ENCODE peak calls at places on chromosomes 5 and 9, in ten cellular contexts. One of them, this sample, is unnamed.

GRCh38 chr5:142821733-142822487 is 51.7 kb downstream of the ARHGAP26 start:
- DNase-seq in left cardiac atrium: no peak
- DNase-seq in right atrium auricular region: no peak
- DNase-seq in activated naive CD4-positive, alpha-beta T cell: no peak
- DNase-seq in tibial artery: no peak
- DNase-seq in EL: peak; percentile 89
- DNase-seq in fibroblast of gingiva: peak; percentile 72
- DNase-seq in GM23338: no peak
- DNase-seq in ELR: peak; percentile 94
- DNase-seq in stimulated activated CD4-positive, alpha-beta T cell treated with anti-CD3 and anti-CD28 coated beads, Interleukin-15, amount 100 ng/mL, for 1 hour: no peak
- DNase-seq in this sample: no peak

GRCh38 chr5:52497133-52497693 is 290.5 kb upstream of the ITGA1 start:
- DNase-seq in activated naive CD4-positive, alpha-beta T cell: no peak
- DNase-seq in ELR: no peak
- DNase-seq in tibial artery: no peak
- DNase-seq in EL: no peak
- DNase-seq in stimulated activated CD4-positive, alpha-beta T cell treated with anti-CD3 and anti-CD28 coated beads, Interleukin-15, amount 100 ng/mL, for 1 hour: no peak
- DNase-seq in right atrium auricular region: no peak
- DNase-seq in GM23338: no peak
- DNase-seq in left cardiac atrium: no peak
- DNase-seq in fibroblast of gingiva: no peak
- DNase-seq in this sample: no peak

GRCh38 chr9:7407246-7407645 is 392.3 kb downstream of the DMAC1 start:
- DNase-seq in EL: no peak
- DNase-seq in left cardiac atrium: no peak
- DNase-seq in tibial artery: no peak
- DNase-seq in ELR: no peak
- DNase-seq in stimulated activated CD4-positive, alpha-beta T cell treated with anti-CD3 and anti-CD28 coated beads, Interleukin-15, amount 100 ng/mL, for 1 hour: no peak
- DNase-seq in activated naive CD4-positive, alpha-beta T cell: no peak
- DNase-seq in fibroblast of gingiva: no peak
- DNase-seq in GM23338: no peak
- DNase-seq in right atrium auricular region: no peak
- DNase-seq in this sample: no peak

GRCh38 chr9:27482709-27483108 is 41.4 kb upstream of the IFNK start:
- DNase-seq in EL: no peak
- DNase-seq in GM23338: no peak
- DNase-seq in fibroblast of gingiva: no peak
- DNase-seq in tibial artery: no peak
- DNase-seq in right atrium auricular region: no peak
- DNase-seq in ELR: no peak
- DNase-seq in stimulated activated CD4-positive, alpha-beta T cell treated with anti-CD3 and anti-CD28 coated beads, Interleukin-15, amount 100 ng/mL, for 1 hour: no peak
- DNase-seq in left cardiac atrium: no peak
- DNase-seq in activated naive CD4-positive, alpha-beta T cell: no peak
- DNase-seq in this sample: no peak

GRCh38 chr9:16028516-16028915 is 475.7 kb downstream of the CCDC171 start:
- DNase-seq in right atrium auricular region: no peak
- DNase-seq in tibial artery: no peak
- DNase-seq in left cardiac atrium: no peak
- DNase-seq in fibroblast of gingiva: no peak
- DNase-seq in activated naive CD4-positive, alpha-beta T cell: no peak
- DNase-seq in GM23338: no peak
- DNase-seq in stimulated activated CD4-positive, alpha-beta T cell treated with anti-CD3 and anti-CD28 coated beads, Interleukin-15, amount 100 ng/mL, for 1 hour: no peak
- DNase-seq in ELR: peak; percentile 41
- DNase-seq in EL: peak; percentile 63
- DNase-seq in this sample: no peak

GRCh38 chr5:141663506-141663905 is 12.3 kb upstream of the FCHSD1 start:
- DNase-seq in fibroblast of gingiva: no peak
- DNase-seq in left cardiac atrium: no peak
- DNase-seq in tibial artery: no peak
- DNase-seq in ELR: no peak
- DNase-seq in activated naive CD4-positive, alpha-beta T cell: no peak
- DNase-seq in stimulated activated CD4-positive, alpha-beta T cell treated with anti-CD3 and anti-CD28 coated beads, Interleukin-15, amount 100 ng/mL, for 1 hour: no peak
- DNase-seq in EL: no peak
- DNase-seq in GM23338: no peak
- DNase-seq in right atrium auricular region: no peak
- DNase-seq in this sample: no peak

GRCh38 chr9:137703842-137704508 is 85.2 kb downstream of the EHMT1 start:
- DNase-seq in right atrium auricular region: no peak
- DNase-seq in activated naive CD4-positive, alpha-beta T cell: no peak
- DNase-seq in fibroblast of gingiva: no peak
- DNase-seq in stimulated activated CD4-positive, alpha-beta T cell treated with anti-CD3 and anti-CD28 coated beads, Interleukin-15, amount 100 ng/mL, for 1 hour: no peak
- DNase-seq in tibial artery: no peak
- DNase-seq in left cardiac atrium: no peak
- DNase-seq in GM23338: no peak
- DNase-seq in ELR: no peak
- DNase-seq in EL: no peak
- DNase-seq in this sample: no peak

GRCh38 chr9:127452481-127453092 is 1.3 kb downstream of the LRSAM1 start:
- DNase-seq in right atrium auricular region: peak; percentile 72
- DNase-seq in tibial artery: peak; percentile 25
- DNase-seq in activated naive CD4-positive, alpha-beta T cell: no peak
- DNase-seq in left cardiac atrium: peak; percentile 70
- DNase-seq in EL: peak; percentile 26
- DNase-seq in GM23338: no peak
- DNase-seq in fibroblast of gingiva: no peak
- DNase-seq in ELR: peak; percentile 6
- DNase-seq in stimulated activated CD4-positive, alpha-beta T cell treated with anti-CD3 and anti-CD28 coated beads, Interleukin-15, amount 100 ng/mL, for 1 hour: no peak
- DNase-seq in this sample: peak; percentile 73

GRCh38 chr9:83962165-83962564 is 17.9 kb downstream of the HNRNPK start:
- DNase-seq in ELR: peak; percentile 40
- DNase-seq in EL: peak; percentile 81
- DNase-seq in stimulated activated CD4-positive, alpha-beta T cell treated with anti-CD3 and anti-CD28 coated beads, Interleukin-15, amount 100 ng/mL, for 1 hour: no peak
- DNase-seq in fibroblast of gingiva: peak; percentile 58
- DNase-seq in right atrium auricular region: no peak
- DNase-seq in GM23338: peak; percentile 40
- DNase-seq in activated naive CD4-positive, alpha-beta T cell: no peak
- DNase-seq in left cardiac atrium: no peak
- DNase-seq in tibial artery: no peak
- DNase-seq in this sample: no peak

GRCh38 chr5:82820188-82820587 is 257.0 kb downstream of the TMEM167A start:
- DNase-seq in GM23338: no peak
- DNase-seq in activated naive CD4-positive, alpha-beta T cell: no peak
- DNase-seq in tibial artery: no peak
- DNase-seq in ELR: peak; percentile 20
- DNase-seq in fibroblast of gingiva: no peak
- DNase-seq in stimulated activated CD4-positive, alpha-beta T cell treated with anti-CD3 and anti-CD28 coated beads, Interleukin-15, amount 100 ng/mL, for 1 hour: no peak
- DNase-seq in left cardiac atrium: no peak
- DNase-seq in right atrium auricular region: no peak
- DNase-seq in EL: no peak
- DNase-seq in this sample: no peak

GRCh38 chr5:144004146-144004545 is 166.3 kb downstream of the YIPF5 start:
- DNase-seq in left cardiac atrium: no peak
- DNase-seq in fibroblast of gingiva: no peak
- DNase-seq in tibial artery: no peak
- DNase-seq in stimulated activated CD4-positive, alpha-beta T cell treated with anti-CD3 and anti-CD28 coated beads, Interleukin-15, amount 100 ng/mL, for 1 hour: no peak
- DNase-seq in EL: peak; percentile 21
- DNase-seq in activated naive CD4-positive, alpha-beta T cell: no peak
- DNase-seq in ELR: peak; percentile 32
- DNase-seq in right atrium auricular region: no peak
- DNase-seq in GM23338: no peak
- DNase-seq in this sample: no peak

GRCh38 chr5:159095882-159096554 is 3.7 kb downstream of the EBF1 start:
- DNase-seq in GM23338: peak; percentile 52
- DNase-seq in tibial artery: no peak
- DNase-seq in stimulated activated CD4-positive, alpha-beta T cell treated with anti-CD3 and anti-CD28 coated beads, Interleukin-15, amount 100 ng/mL, for 1 hour: no peak
- DNase-seq in EL: no peak
- DNase-seq in activated naive CD4-positive, alpha-beta T cell: no peak
- DNase-seq in fibroblast of gingiva: no peak
- DNase-seq in left cardiac atrium: no peak
- DNase-seq in right atrium auricular region: no peak
- DNase-seq in ELR: no peak
- DNase-seq in this sample: no peak

GRCh38 chr5:77590347-77590746 is 48.2 kb downstream of the OTP start:
- DNase-seq in activated naive CD4-positive, alpha-beta T cell: no peak
- DNase-seq in tibial artery: no peak
- DNase-seq in left cardiac atrium: no peak
- DNase-seq in fibroblast of gingiva: no peak
- DNase-seq in stimulated activated CD4-positive, alpha-beta T cell treated with anti-CD3 and anti-CD28 coated beads, Interleukin-15, amount 100 ng/mL, for 1 hour: no peak
- DNase-seq in GM23338: peak; percentile 6
- DNase-seq in right atrium auricular region: no peak
- DNase-seq in EL: no peak
- DNase-seq in ELR: no peak
- DNase-seq in this sample: no peak

GRCh38 chr5:68957591-68957990 is 136.2 kb upstream of the SLC30A5 start:
- DNase-seq in right atrium auricular region: no peak
- DNase-seq in EL: no peak
- DNase-seq in fibroblast of gingiva: no peak
- DNase-seq in ELR: no peak
- DNase-seq in activated naive CD4-positive, alpha-beta T cell: no peak
- DNase-seq in tibial artery: no peak
- DNase-seq in stimulated activated CD4-positive, alpha-beta T cell treated with anti-CD3 and anti-CD28 coated beads, Interleukin-15, amount 100 ng/mL, for 1 hour: no peak
- DNase-seq in GM23338: no peak
- DNase-seq in left cardiac atrium: no peak
- DNase-seq in this sample: no peak

GRCh38 chr9:21988056-21988990 is 5.9 kb downstream of the CDKN2A start:
- DNase-seq in left cardiac atrium: no peak
- DNase-seq in GM23338: no peak
- DNase-seq in stimulated activated CD4-positive, alpha-beta T cell treated with anti-CD3 and anti-CD28 coated beads, Interleukin-15, amount 100 ng/mL, for 1 hour: no peak
- DNase-seq in ELR: no peak
- DNase-seq in fibroblast of gingiva: no peak
- DNase-seq in right atrium auricular region: no peak
- DNase-seq in EL: no peak
- DNase-seq in activated naive CD4-positive, alpha-beta T cell: no peak
- DNase-seq in tibial artery: no peak
- DNase-seq in this sample: no peak

GRCh38 chr5:55575815-55576583 is 41.2 kb upstream of the PLPP1 start:
- DNase-seq in ELR: no peak
- DNase-seq in activated naive CD4-positive, alpha-beta T cell: no peak
- DNase-seq in right atrium auricular region: no peak
- DNase-seq in GM23338: no peak
- DNase-seq in tibial artery: no peak
- DNase-seq in left cardiac atrium: no peak
- DNase-seq in fibroblast of gingiva: peak; percentile 13
- DNase-seq in EL: no peak
- DNase-seq in stimulated activated CD4-positive, alpha-beta T cell treated with anti-CD3 and anti-CD28 coated beads, Interleukin-15, amount 100 ng/mL, for 1 hour: no peak
- DNase-seq in this sample: no peak

GRCh38 chr5:175215906-175216305 is 228.1 kb downstream of the DRD1 start:
- DNase-seq in left cardiac atrium: no peak
- DNase-seq in fibroblast of gingiva: no peak
- DNase-seq in EL: no peak
- DNase-seq in stimulated activated CD4-positive, alpha-beta T cell treated with anti-CD3 and anti-CD28 coated beads, Interleukin-15, amount 100 ng/mL, for 1 hour: no peak
- DNase-seq in tibial artery: no peak
- DNase-seq in GM23338: no peak
- DNase-seq in ELR: no peak
- DNase-seq in right atrium auricular region: no peak
- DNase-seq in activated naive CD4-positive, alpha-beta T cell: no peak
- DNase-seq in this sample: no peak

GRCh38 chr9:6383551-6384225 is 29.3 kb upstream of the UHRF2 start:
- DNase-seq in GM23338: no peak
- DNase-seq in right atrium auricular region: peak; percentile 64
- DNase-seq in activated naive CD4-positive, alpha-beta T cell: no peak
- DNase-seq in EL: peak; percentile 66
- DNase-seq in stimulated activated CD4-positive, alpha-beta T cell treated with anti-CD3 and anti-CD28 coated beads, Interleukin-15, amount 100 ng/mL, for 1 hour: no peak
- DNase-seq in tibial artery: no peak
- DNase-seq in fibroblast of gingiva: peak; percentile 79
- DNase-seq in ELR: peak; percentile 60
- DNase-seq in left cardiac atrium: no peak
- DNase-seq in this sample: no peak

GRCh38 chr5:176481659-176482213 is 33.6 kb downstream of the FAF2 start:
- DNase-seq in GM23338: no peak
- DNase-seq in fibroblast of gingiva: no peak
- DNase-seq in ELR: peak; percentile 31
- DNase-seq in tibial artery: no peak
- DNase-seq in left cardiac atrium: no peak
- DNase-seq in right atrium auricular region: no peak
- DNase-seq in EL: no peak
- DNase-seq in activated naive CD4-positive, alpha-beta T cell: no peak
- DNase-seq in stimulated activated CD4-positive, alpha-beta T cell treated with anti-CD3 and anti-CD28 coated beads, Interleukin-15, amount 100 ng/mL, for 1 hour: no peak
- DNase-seq in this sample: no peak

GRCh38 chr9:98991981-98992884 is 48.5 kb downstream of the COL15A1 start:
- DNase-seq in stimulated activated CD4-positive, alpha-beta T cell treated with anti-CD3 and anti-CD28 coated beads, Interleukin-15, amount 100 ng/mL, for 1 hour: no peak
- DNase-seq in fibroblast of gingiva: no peak
- DNase-seq in GM23338: no peak
- DNase-seq in EL: no peak
- DNase-seq in left cardiac atrium: no peak
- DNase-seq in right atrium auricular region: peak; percentile 54
- DNase-seq in ELR: no peak
- DNase-seq in tibial artery: no peak
- DNase-seq in activated naive CD4-positive, alpha-beta T cell: no peak
- DNase-seq in this sample: no peak

GRCh38 chr5:172074896-172075295 is 68.5 kb upstream of the FBXW11 start:
- DNase-seq in stimulated activated CD4-positive, alpha-beta T cell treated with anti-CD3 and anti-CD28 coated beads, Interleukin-15, amount 100 ng/mL, for 1 hour: no peak
- DNase-seq in GM23338: no peak
- DNase-seq in EL: peak; percentile 31
- DNase-seq in left cardiac atrium: no peak
- DNase-seq in fibroblast of gingiva: no peak
- DNase-seq in right atrium auricular region: no peak
- DNase-seq in activated naive CD4-positive, alpha-beta T cell: no peak
- DNase-seq in ELR: no peak
- DNase-seq in tibial artery: no peak
- DNase-seq in this sample: no peak

GRCh38 chr5:80615266-80615914 is 39.1 kb upstream of the MSH3 start:
- DNase-seq in left cardiac atrium: no peak
- DNase-seq in tibial artery: no peak
- DNase-seq in stimulated activated CD4-positive, alpha-beta T cell treated with anti-CD3 and anti-CD28 coated beads, Interleukin-15, amount 100 ng/mL, for 1 hour: no peak
- DNase-seq in EL: no peak
- DNase-seq in activated naive CD4-positive, alpha-beta T cell: no peak
- DNase-seq in right atrium auricular region: no peak
- DNase-seq in fibroblast of gingiva: no peak
- DNase-seq in ELR: no peak
- DNase-seq in GM23338: no peak
- DNase-seq in this sample: no peak

GRCh38 chr5:15703901-15704300 is 203.9 kb downstream of the FBXL7 start:
- DNase-seq in right atrium auricular region: no peak
- DNase-seq in left cardiac atrium: no peak
- DNase-seq in activated naive CD4-positive, alpha-beta T cell: no peak
- DNase-seq in tibial artery: no peak
- DNase-seq in fibroblast of gingiva: peak; percentile 79
- DNase-seq in stimulated activated CD4-positive, alpha-beta T cell treated with anti-CD3 and anti-CD28 coated beads, Interleukin-15, amount 100 ng/mL, for 1 hour: no peak
- DNase-seq in EL: peak; percentile 17
- DNase-seq in GM23338: no peak
- DNase-seq in ELR: no peak
- DNase-seq in this sample: no peak